ENCODE peak calls at places on chromosomes 11 and 22, in five cellular contexts. B, U, I, O and N are unnamed samples.

GRCh38 chr11:39678996-39679395 is 1780.5 kb downstream of the LRRC4C start:
- DNase-seq in B (no peak), O (no peak), U (no peak), I (no peak), N (no peak)

GRCh38 chr11:1041936-1042608 is 5.6 kb upstream of the MUC6 start:
- DNase-seq in U (peak), B (no peak), O (no peak), I (no peak), N (no peak)

GRCh38 chr11:34619062-34619516 is 1.8 kb upstream of the EHF start:
- DNase-seq in U (no peak), B (peak), O (no peak), I (no peak), N (no peak)

GRCh38 chr11:107183963-107184362 is 165.7 kb upstream of the GUCY1A2 start:
- DNase-seq in I (no peak), U (no peak), B (no peak), O (no peak), N (no peak)

GRCh38 chr22:39856588-39856987 is 37.0 kb downstream of the ENTHD1 start:
- DNase-seq in U (no peak), I (no peak), B (no peak), O (no peak), N (no peak)

GRCh38 chr11:131418214-131418613 is 47.8 kb downstream of the NTM start:
- DNase-seq in O (no peak), B (no peak), I (no peak), U (no peak), N (no peak)

GRCh38 chr11:72627594-72628281 is 46.5 kb downstream of the PDE2A start:
- DNase-seq in O (no peak), B (no peak), U (no peak), I (no peak), N (no peak)

GRCh38 chr11:2929511-2929879 is 275 bp upstream of the PHLDA2 start:
- DNase-seq in O (no peak), U (peak), B (no peak), I (no peak), N (no peak)

GRCh38 chr22:29587938-29588699 is 7.2 kb upstream of the NIPSNAP1 start:
- DNase-seq in U (peak), I (no peak), B (no peak), O (no peak), N (no peak)

GRCh38 chr22:27115816-27116256 is 458.4 kb downstream of the MIAT start:
- DNase-seq in I (no peak), U (peak), B (no peak), O (no peak), N (no peak)

GRCh38 chr11:111059726-111060125 is 185.8 kb upstream of the POU2AF2 start:
- DNase-seq in U (no peak), B (no peak), O (no peak), I (no peak), N (no peak)

GRCh38 chr11:11148104-11148509 is 204.9 kb downstream of the CSNK2A3 start:
- DNase-seq in B (peak), I (peak), O (no peak), U (peak), N (no peak)

GRCh38 chr11:113982306-113982705 is 7.4 kb downstream of the HTR3A start:
- DNase-seq in O (no peak), B (no peak), I (no peak), U (no peak), N (no peak)